ENCODE peak calls at places on chromosomes 12 and 14, in six cellular contexts. One of them, this sample, is unnamed.

GRCh38 chr12:62744551-62744950 is 190.4 kb downstream of the PPM1H start:
- DNase-seq in HepG2: no peak
- DNase-seq in H1: no peak
- DNase-seq in K562: no peak
- DNase-seq in Panc1: no peak
- DNase-seq in SK-N-SH: no peak
- DNase-seq in this sample: no peak

GRCh38 chr14:92964124-92965109 is 41.5 kb downstream of the CHGA start:
- DNase-seq in K562: no peak
- DNase-seq in SK-N-SH: peak
- DNase-seq in H1: no peak
- DNase-seq in HepG2: no peak
- DNase-seq in Panc1: no peak
- DNase-seq in this sample: no peak

GRCh38 chr12:22978962-22979361 is 354.0 kb downstream of the ETNK1 start:
- DNase-seq in K562: no peak
- DNase-seq in SK-N-SH: peak
- DNase-seq in Panc1: no peak
- DNase-seq in HepG2: no peak
- DNase-seq in H1: no peak
- DNase-seq in this sample: no peak

GRCh38 chr12:63294327-63294632 is 143.3 kb upstream of the AVPR1A start:
- DNase-seq in SK-N-SH: no peak
- DNase-seq in Panc1: no peak
- DNase-seq in HepG2: peak
- DNase-seq in K562: no peak
- DNase-seq in H1: no peak
- DNase-seq in this sample: peak

GRCh38 chr14:67982711-67983608 is 163.4 kb downstream of the RAD51B start:
- DNase-seq in K562: no peak
- DNase-seq in HepG2: no peak
- DNase-seq in Panc1: no peak
- DNase-seq in SK-N-SH: no peak
- DNase-seq in H1: no peak
- DNase-seq in this sample: no peak

GRCh38 chr14:103058209-103059055 is 1.1 kb upstream of the CDC42BPB start:
- DNase-seq in HepG2: no peak
- DNase-seq in Panc1: no peak
- DNase-seq in K562: no peak
- DNase-seq in H1: no peak
- DNase-seq in SK-N-SH: peak
- DNase-seq in this sample: no peak

GRCh38 chr12:119990382-119990874 is 1.4 kb downstream of the BICDL1 start:
- DNase-seq in H1: no peak
- DNase-seq in Panc1: no peak
- DNase-seq in HepG2: no peak
- DNase-seq in SK-N-SH: no peak
- DNase-seq in K562: no peak
- DNase-seq in this sample: no peak

GRCh38 chr12:685388-685787 is 22.1 kb upstream of the NINJ2 start:
- DNase-seq in Panc1: no peak
- DNase-seq in K562: no peak
- DNase-seq in H1: no peak
- DNase-seq in HepG2: no peak
- DNase-seq in SK-N-SH: no peak
- DNase-seq in this sample: no peak

GRCh38 chr14:99216191-99216590 is 55.8 kb downstream of the BCL11B start:
- DNase-seq in K562: no peak
- DNase-seq in H1: no peak
- DNase-seq in Panc1: no peak
- DNase-seq in SK-N-SH: no peak
- DNase-seq in HepG2: no peak
- DNase-seq in this sample: no peak

GRCh38 chr12:11727133-11727664 is 77.7 kb downstream of the ETV6 start:
- DNase-seq in HepG2: peak
- DNase-seq in K562: no peak
- DNase-seq in H1: no peak
- DNase-seq in Panc1: no peak
- DNase-seq in SK-N-SH: no peak
- DNase-seq in this sample: no peak

GRCh38 chr12:67589078-67589477 is 59.5 kb upstream of the DYRK2 start:
- DNase-seq in SK-N-SH: no peak
- DNase-seq in Panc1: no peak
- DNase-seq in H1: no peak
- DNase-seq in HepG2: no peak
- DNase-seq in K562: no peak
- DNase-seq in this sample: no peak

GRCh38 chr14:73751157-73751691 is 37.0 kb upstream of the PNMA1 start:
- DNase-seq in Panc1: no peak
- DNase-seq in K562: no peak
- DNase-seq in H1: no peak
- DNase-seq in SK-N-SH: no peak
- DNase-seq in HepG2: no peak
- DNase-seq in this sample: no peak

GRCh38 chr14:69658664-69659261 is 47.4 kb downstream of the SUSD6 start:
- DNase-seq in Panc1: no peak
- DNase-seq in H1: no peak
- DNase-seq in K562: peak
- DNase-seq in SK-N-SH: no peak
- DNase-seq in HepG2: peak
- DNase-seq in this sample: no peak

GRCh38 chr12:69509308-69509736 is 39.1 kb downstream of the FRS2 start:
- DNase-seq in Panc1: no peak
- DNase-seq in HepG2: no peak
- DNase-seq in K562: peak
- DNase-seq in SK-N-SH: peak
- DNase-seq in H1: no peak
- DNase-seq in this sample: no peak

GRCh38 chr14:25303934-25304333 is 254.0 kb upstream of the STXBP6 start:
- DNase-seq in H1: no peak
- DNase-seq in K562: no peak
- DNase-seq in HepG2: no peak
- DNase-seq in Panc1: no peak
- DNase-seq in SK-N-SH: no peak
- DNase-seq in this sample: no peak

GRCh38 chr12:128792881-128793280 is 30.9 kb downstream of the SLC15A4 start:
- DNase-seq in K562: no peak
- DNase-seq in HepG2: no peak
- DNase-seq in Panc1: no peak
- DNase-seq in H1: no peak
- DNase-seq in SK-N-SH: no peak
- DNase-seq in this sample: no peak

DNA sequence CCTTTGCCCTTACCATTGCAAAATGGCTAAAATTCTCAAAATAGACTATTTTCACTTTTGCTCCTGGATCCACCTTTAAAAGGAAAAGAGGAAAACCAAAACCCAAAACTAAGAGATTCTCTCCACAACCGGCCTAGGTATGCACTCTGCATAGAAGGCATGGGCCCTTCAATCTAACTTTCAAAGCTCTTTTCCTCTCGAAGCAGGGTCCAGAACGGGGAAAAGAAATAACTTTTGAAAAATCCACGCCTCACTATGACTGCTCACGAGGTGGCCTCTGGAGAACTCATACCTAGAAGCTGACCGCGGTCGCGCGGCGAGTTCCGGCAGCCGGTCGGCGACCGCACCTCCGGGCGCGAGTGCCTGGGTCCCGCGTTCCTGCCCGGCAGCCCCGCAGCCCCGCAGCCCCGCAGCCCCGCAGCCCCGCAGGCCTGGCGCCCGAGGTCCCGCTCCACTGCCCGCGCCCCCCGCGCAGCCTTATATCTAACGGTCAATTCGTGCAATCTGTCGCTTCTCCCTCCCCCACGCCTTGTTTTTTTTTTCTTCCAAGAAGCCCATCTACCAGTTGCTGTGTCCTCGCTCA is 2.6 kb downstream of the OTX2 start:
- DNase-seq in SK-N-SH: no peak
- DNase-seq in K562: no peak
- DNase-seq in Panc1: no peak
- DNase-seq in HepG2: no peak
- DNase-seq in H1: peak
- DNase-seq in this sample: no peak
- TF ChIP-seq SIN3A in SK-N-SH: no peak
- TF ChIP-seq SIN3A in K562: no peak
- TF ChIP-seq SIN3A in Panc1: no peak
- TF ChIP-seq SIN3A in HepG2: no peak
- TF ChIP-seq SIN3A in H1: no peak
- TF ChIP-seq SIN3A in this sample: no peak

GRCh38 chr14:59427653-59428578 is 37.3 kb downstream of the GPR135 start:
- DNase-seq in K562: no peak
- DNase-seq in HepG2: no peak
- DNase-seq in SK-N-SH: no peak
- DNase-seq in Panc1: no peak
- DNase-seq in H1: no peak
- DNase-seq in this sample: no peak
- TF ChIP-seq POLR2AphosphoS5 in K562: no peak
- TF ChIP-seq POLR2AphosphoS5 in HepG2: no peak
- TF ChIP-seq POLR2AphosphoS5 in SK-N-SH: no peak
- TF ChIP-seq POLR2AphosphoS5 in Panc1: no peak
- TF ChIP-seq POLR2AphosphoS5 in H1: no peak
- TF ChIP-seq POLR2AphosphoS5 in this sample: no peak

GRCh38 chr12:7142809-7143465 is 12.8 kb downstream of the CLSTN3 start:
- DNase-seq in SK-N-SH: no peak
- DNase-seq in Panc1: no peak
- DNase-seq in H1: no peak
- DNase-seq in HepG2: no peak
- DNase-seq in K562: no peak
- DNase-seq in this sample: no peak

GRCh38 chr12:7144414-7145120 is 14.4 kb downstream of the CLSTN3 start:
- DNase-seq in HepG2: no peak
- DNase-seq in SK-N-SH: peak
- DNase-seq in H1: no peak
- DNase-seq in K562: peak
- DNase-seq in Panc1: no peak
- DNase-seq in this sample: peak

GRCh38 chr12:7143564-7143963 is 13.4 kb downstream of the CLSTN3 start:
- DNase-seq in Panc1: no peak
- DNase-seq in SK-N-SH: no peak
- DNase-seq in H1: no peak
- DNase-seq in K562: no peak
- DNase-seq in HepG2: no peak
- DNase-seq in this sample: no peak

GRCh38 chr12:7141351-7142005 is 11.3 kb downstream of the CLSTN3 start:
- DNase-seq in H1: no peak
- DNase-seq in Panc1: no peak
- DNase-seq in HepG2: no peak
- DNase-seq in SK-N-SH: no peak
- DNase-seq in K562: no peak
- DNase-seq in this sample: no peak

GRCh38 chr12:7142057-7142644 is 12.0 kb downstream of the CLSTN3 start:
- DNase-seq in Panc1: peak
- DNase-seq in H1: peak
- DNase-seq in SK-N-SH: peak
- DNase-seq in HepG2: peak
- DNase-seq in K562: peak
- DNase-seq in this sample: no peak
- TF ChIP-seq SIN3A in Panc1: no peak
- TF ChIP-seq SIN3A in H1: no peak
- TF ChIP-seq SIN3A in SK-N-SH: no peak
- TF ChIP-seq SIN3A in HepG2: no peak
- TF ChIP-seq SIN3A in K562: no peak
- TF ChIP-seq SIN3A in this sample: no peak

DNA sequence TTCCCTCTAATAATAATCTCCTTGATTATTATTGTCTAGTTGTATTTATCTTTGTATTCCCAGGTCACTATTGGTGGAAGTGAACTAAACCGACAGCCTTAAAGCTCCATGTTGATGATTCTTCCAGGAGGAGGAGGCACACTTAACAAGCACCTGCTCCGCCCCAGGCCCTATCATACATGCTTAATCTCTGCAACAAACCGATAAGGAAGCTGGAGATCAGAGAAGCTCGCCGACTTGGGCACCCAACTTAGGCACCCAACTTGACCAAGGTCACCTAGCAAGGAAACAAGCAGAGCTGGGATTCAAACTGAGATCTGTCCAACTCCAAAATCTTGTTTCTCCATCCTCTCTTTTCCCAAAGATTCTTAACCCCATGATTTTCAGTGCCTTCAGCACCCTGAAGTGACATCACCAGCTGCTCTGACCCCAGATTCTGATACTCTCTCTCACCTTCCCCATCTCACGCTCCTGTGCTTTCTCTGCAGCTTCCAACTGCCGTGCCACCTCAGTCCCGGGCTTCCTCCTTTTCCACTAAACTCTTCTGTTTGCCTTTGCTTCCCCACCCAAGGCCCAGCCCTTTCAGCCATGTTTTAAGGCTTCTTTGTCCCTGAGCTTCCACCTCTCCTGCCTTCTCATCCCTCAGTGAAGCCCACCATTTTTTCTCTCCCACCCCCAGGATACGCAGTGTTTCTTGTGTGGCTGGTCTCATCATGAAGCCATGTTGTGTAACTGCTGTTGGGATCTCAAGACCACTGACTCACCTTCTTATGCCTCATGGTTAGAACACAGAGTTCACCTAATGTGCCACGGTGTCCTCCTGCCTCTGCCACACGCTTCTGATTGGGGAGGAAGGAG is 6.6 kb upstream of the KRT18 start:
- DNase-seq in HepG2: no peak
- DNase-seq in SK-N-SH: no peak
- DNase-seq in Panc1: no peak
- DNase-seq in K562: no peak
- DNase-seq in H1: no peak
- DNase-seq in this sample: no peak
- TF ChIP-seq POLR2AphosphoS5 in HepG2: no peak
- TF ChIP-seq POLR2AphosphoS5 in SK-N-SH: no peak
- TF ChIP-seq POLR2AphosphoS5 in Panc1: no peak
- TF ChIP-seq POLR2AphosphoS5 in K562: no peak
- TF ChIP-seq POLR2AphosphoS5 in H1: no peak
- TF ChIP-seq POLR2AphosphoS5 in this sample: no peak

GRCh38 chr12:130164216-130164542 is 1.9 kb downstream of the FZD10 start:
- DNase-seq in H1: no peak
- DNase-seq in Panc1: no peak
- DNase-seq in SK-N-SH: no peak
- DNase-seq in HepG2: no peak
- DNase-seq in K562: no peak
- DNase-seq in this sample: no peak

GRCh38 chr12:130163461-130164215 is 1.4 kb downstream of the FZD10 start:
- DNase-seq in SK-N-SH: no peak
- DNase-seq in H1: no peak
- DNase-seq in Panc1: no peak
- DNase-seq in HepG2: no peak
- DNase-seq in K562: no peak
- DNase-seq in this sample: no peak

GRCh38 chr12:130162267-130162666 is at the start of gene FZD10:
- DNase-seq in SK-N-SH: peak
- DNase-seq in HepG2: no peak
- DNase-seq in Panc1: no peak
- DNase-seq in H1: peak
- DNase-seq in K562: no peak
- DNase-seq in this sample: no peak

GRCh38 chr12:130161261-130162231 is 718 bp upstream of the FZD10 start:
- DNase-seq in HepG2: no peak
- DNase-seq in Panc1: no peak
- DNase-seq in H1: peak
- DNase-seq in SK-N-SH: peak
- DNase-seq in K562: no peak
- DNase-seq in this sample: no peak

GRCh38 chr12:130162771-130163460 is 652 bp downstream of the FZD10 start:
- DNase-seq in SK-N-SH: peak
- DNase-seq in K562: no peak
- DNase-seq in HepG2: no peak
- DNase-seq in H1: peak
- DNase-seq in Panc1: no peak
- DNase-seq in this sample: no peak
- TF ChIP-seq SIN3A in SK-N-SH: no peak
- TF ChIP-seq SIN3A in K562: no peak
- TF ChIP-seq SIN3A in HepG2: no peak
- TF ChIP-seq SIN3A in H1: no peak
- TF ChIP-seq SIN3A in Panc1: no peak
- TF ChIP-seq SIN3A in this sample: no peak

This sample was measured in HCT116.